ENCODE peak calls at places on chromosome 11, in ten cellular contexts. J, D, I, T, L, N, V, F, C and R are unnamed samples.

GRCh38 chr11:70155386-70155785 is 47.7 kb upstream of the FADD start:
- DNase-seq in J (no peak), D (no peak), I (no peak), T (no peak), L (no peak), N (no peak), V (no peak), F (no peak), C (no peak), R (no peak)

GRCh38 chr11:299951-300735 is 817 bp upstream of the IFITM5 start:
- DNase-seq in J (peak), D (peak), I (no peak), T (no peak), L (no peak), N (no peak), V (no peak), F (no peak), C (no peak), R (no peak)

GRCh38 chr11:119371067-119371601 is 10.4 kb downstream of the USP2 start:
- DNase-seq in J (no peak), D (no peak), I (no peak), T (no peak), L (no peak), N (no peak), V (no peak), F (no peak), C (no peak), R (no peak)

GRCh38 chr11:17526931-17527660 is 17.1 kb downstream of the USH1C start:
- DNase-seq in J (no peak), D (no peak), I (no peak), T (no peak), L (no peak), N (no peak), V (no peak), F (no peak), C (no peak), R (no peak)

GRCh38 chr11:33262016-33262638 is 4.9 kb downstream of the HIPK3 start:
- DNase-seq in J (no peak), D (no peak), I (no peak), T (no peak), L (no peak), N (no peak), V (no peak), F (no peak), C (no peak), R (no peak)

GRCh38 chr11:132312616-132313210 is 942.3 kb downstream of the NTM start:
- DNase-seq in J (no peak), D (peak), I (no peak), T (no peak), L (peak), N (no peak), V (no peak), F (no peak), C (peak), R (peak)

GRCh38 chr11:116712428-116712827 is 60.4 kb downstream of the BUD13 start:
- DNase-seq in J (no peak), D (no peak), I (no peak), T (no peak), L (no peak), N (no peak), V (no peak), F (no peak), C (no peak), R (no peak)

GRCh38 chr11:17508306-17508705 is 31.7 kb upstream of the ABCC8 start:
- DNase-seq in J (no peak), D (no peak), I (no peak), T (no peak), L (no peak), N (no peak), V (no peak), F (no peak), C (no peak), R (no peak)

GRCh38 chr11:44923796-44924195 is 26.9 kb downstream of the TP53I11 start:
- DNase-seq in J (no peak), D (no peak), I (no peak), T (no peak), L (no peak), N (no peak), V (no peak), F (no peak), C (no peak), R (no peak)

GRCh38 chr11:70901951-70902521 is 350.3 kb downstream of the SHANK2 start:
- DNase-seq in J (no peak), D (no peak), I (no peak), T (no peak), L (no peak), N (no peak), V (no peak), F (no peak), C (no peak), R (no peak)

GRCh38 chr11:19921976-19922688 is 209.5 kb downstream of the NAV2 start:
- DNase-seq in J (no peak), D (no peak), I (no peak), T (no peak), L (no peak), N (no peak), V (no peak), F (no peak), C (no peak), R (no peak)

GRCh38 chr11:14884667-14885273 is 7.3 kb downstream of the CYP2R1 start:
- DNase-seq in J (no peak), D (no peak), I (no peak), T (no peak), L (no peak), N (no peak), V (no peak), F (no peak), C (no peak), R (no peak)

GRCh38 chr11:118908264-118908663 is 17.5 kb downstream of the BCL9L start:
- DNase-seq in J (no peak), D (no peak), I (no peak), T (no peak), L (no peak), N (no peak), V (no peak), F (no peak), C (no peak), R (no peak)